ENCODE peak calls at places on chromosomes 5 and 9, in five cellular contexts. A is right cardiac atrium, C is GM23248, G is PC-3, N is heart right ventricle. L is an unnamed sample. For H3K4me1, the result is how much of the 10 kb centered on the place peaks cover.

GRCh38 chr5:6837519-6838110 is 124.4 kb downstream of the TENT4A start:
- DNase-seq in A (no peak), C (no peak), G (peak), N (no peak), L (no peak)

GRCh38 chr9:75930766-75931311 is 40.4 kb downstream of the PCSK5 start:
- DNase-seq in A (no peak), C (peak), G (no peak), N (no peak), L (peak)

GRCh38 chr9:11319477-11320060 is 706.8 kb upstream of the PTPRD start:
- DNase-seq in A (no peak), C (peak), G (peak), N (no peak), L (no peak)

GRCh38 chr9:6471231-6471630 is 58.2 kb downstream of the UHRF2 start:
- DNase-seq in A (no peak), C (no peak), G (no peak), N (no peak), L (no peak)

GRCh38 chr5:72074238-72074637 is 33.0 kb upstream of the MAP1B start:
- DNase-seq in A (no peak), C (no peak), G (no peak), N (no peak), L (no peak)

GRCh38 chr5:156383510-156383909 is 56.5 kb downstream of the SGCD start:
- DNase-seq in A (no peak), C (peak), G (no peak), N (no peak), L (peak)

GRCh38 chr5:6545036-6545693 is 87.7 kb downstream of the NSUN2 start:
- DNase-seq in A (no peak), C (no peak), G (no peak), N (no peak), L (no peak)

GRCh38 chr5:164335837-164336236 is 830.4 kb downstream of the MAT2B start:
- DNase-seq in A (no peak), C (peak), G (peak), N (no peak), L (peak)

GRCh38 chr5:55657443-55657842 is 54.7 kb downstream of the SLC38A9 start:
- DNase-seq in A (no peak), C (no peak), G (peak), N (no peak), L (no peak)

GRCh38 chr5:147507480-147508126 is 2.3 kb downstream of the DPYSL3 start:
- DNase-seq in A (no peak), C (peak), G (peak), N (no peak), L (peak)

GRCh38 chr5:128782446-128782845 is 182.8 kb upstream of the SLC27A6 start:
- DNase-seq in A (peak), C (peak), G (peak), N (peak), L (peak)

GRCh38 chr9:121239851-121240250 is 28.1 kb upstream of the GSN start:
- DNase-seq in A (no peak), C (no peak), G (no peak), N (no peak), L (no peak)

GRCh38 chr9:126527109-126527825 is 86.5 kb upstream of the LMX1B start:
- DNase-seq in A (no peak), C (no peak), G (no peak), N (no peak), L (no peak)

GRCh38 chr9:20835364-20836286 is 151.6 kb downstream of the FOCAD start:
- DNase-seq in A (no peak), C (peak), G (peak), N (no peak), L (peak)

GRCh38 chr9:7974335-7975005 is 174.9 kb upstream of the DMAC1 start:
- DNase-seq in A (no peak), C (no peak), G (no peak), N (no peak), L (no peak)

GRCh38 chr5:38009754-38010386 is 170.0 kb upstream of the GDNF start:
- DNase-seq in A (no peak), C (no peak), G (no peak), N (no peak), L (no peak)

GRCh38 chr9:99592834-99593584 is 228.7 kb upstream of the NR4A3 start:
- DNase-seq in A (no peak), C (no peak), G (no peak), N (no peak), L (no peak)

GRCh38 chr9:111271047-111271446 is 59.0 kb downstream of the OR2K2 start:
- DNase-seq in A (no peak), C (no peak), G (no peak), N (no peak), L (no peak)

GRCh38 chr5:68730220-68731010 is 363.4 kb upstream of the SLC30A5 start:
- DNase-seq in A (peak), C (peak), G (no peak), N (peak), L (peak)

GRCh38 chr5:2013301-2014057 is 130.8 kb upstream of the IRX4 start:
- DNase-seq in A (no peak), C (no peak), G (no peak), N (no peak), L (no peak)

GRCh38 chr5:126837907-126838539 is 61.1 kb downstream of the LMNB1 start:
- DNase-seq in A (no peak), C (peak), G (no peak), N (no peak), L (no peak)

GRCh38 chr9:18051638-18052037 is 422.3 kb upstream of the ADAMTSL1 start:
- DNase-seq in A (no peak), C (no peak), G (no peak), N (no peak), L (no peak)

GRCh38 chr9:87405677-87406544 is 91.8 kb upstream of the DAPK1 start:
- DNase-seq in A (peak), C (peak), G (no peak), N (no peak), L (no peak)

GRCh38 chr5:60446917-60447316 is 253.0 kb downstream of the DEPDC1B start:
- DNase-seq in A (no peak), C (no peak), G (no peak), N (no peak), L (no peak)

GRCh38 chr5:178416919-178417318 is 173.3 kb downstream of the COL23A1 start:
- DNase-seq in A (no peak), C (peak), G (peak), N (no peak), L (peak)

GRCh38 chr9:70255521-70255920 is 3.3 kb upstream of the SMC5 start:
- DNase-seq in A (no peak), C (peak), G (peak), N (no peak), L (peak)

GRCh38 chr9:31839273-31839672 is 545.2 kb upstream of the ACO1 start:
- DNase-seq in A (no peak), C (no peak), G (peak), N (no peak), L (no peak)

GRCh38 chr5:150763023-150763793 is 4.4 kb upstream of the DCTN4 start:
- DNase-seq in A (peak), C (peak), G (peak), N (no peak), L (peak)
- H3K4me1 ChIP-seq in A (under half), C (under half), G (under half), N (under half), L (under half)

DNA sequence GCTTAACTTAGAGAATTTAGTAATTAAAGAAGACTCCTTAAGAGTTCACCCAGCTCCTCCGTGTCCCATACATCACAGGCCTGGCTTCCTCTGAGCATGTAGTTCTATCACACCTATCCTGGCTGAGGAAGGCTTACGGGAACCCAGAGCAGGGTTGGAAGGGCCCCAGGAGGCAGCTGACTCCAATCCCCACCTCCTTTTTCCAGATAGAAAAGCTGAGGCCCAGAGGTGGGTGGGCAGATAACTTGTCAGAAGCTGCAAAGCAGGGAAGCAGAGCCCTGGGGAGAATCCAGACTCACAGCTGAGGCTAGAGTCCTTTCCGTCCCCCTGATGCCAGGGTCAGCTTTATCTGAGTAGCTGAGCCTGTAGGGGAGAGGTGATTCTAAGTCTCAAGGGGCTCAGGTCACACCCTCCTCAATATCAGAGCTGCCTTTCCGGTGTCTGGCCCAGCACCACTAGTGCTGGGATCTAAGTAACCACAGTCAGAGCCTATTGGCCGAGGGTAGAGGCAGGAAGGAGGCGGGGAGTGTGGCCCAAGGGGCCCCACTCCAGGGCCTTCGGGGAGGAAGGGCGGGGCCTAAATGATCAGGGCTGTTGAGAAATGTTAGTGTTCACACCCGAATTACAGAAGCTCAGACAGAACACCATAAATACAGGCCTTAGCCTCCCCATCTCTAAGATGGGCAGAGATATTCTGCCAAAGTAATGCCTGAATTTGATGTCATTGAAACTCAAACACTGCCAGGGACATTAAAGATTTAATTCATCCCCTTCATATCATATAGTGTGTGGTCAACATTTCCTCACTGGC is 9.9 kb downstream of the CCDC69 start:
- DNase-seq in A (peak), C (peak), G (no peak), N (peak), L (no peak)
- H3K4me1 ChIP-seq in A (under half), C (under half), G (under half), N (half or more), L (under half)

GRCh38 chr5:77644443-77645157 is 6.1 kb upstream of the OTP start:
- DNase-seq in A (no peak), C (no peak), G (no peak), N (no peak), L (no peak)
- H3K4me1 ChIP-seq in A (under half), C (under half), G (under half), N (under half), L (under half)

DNA sequence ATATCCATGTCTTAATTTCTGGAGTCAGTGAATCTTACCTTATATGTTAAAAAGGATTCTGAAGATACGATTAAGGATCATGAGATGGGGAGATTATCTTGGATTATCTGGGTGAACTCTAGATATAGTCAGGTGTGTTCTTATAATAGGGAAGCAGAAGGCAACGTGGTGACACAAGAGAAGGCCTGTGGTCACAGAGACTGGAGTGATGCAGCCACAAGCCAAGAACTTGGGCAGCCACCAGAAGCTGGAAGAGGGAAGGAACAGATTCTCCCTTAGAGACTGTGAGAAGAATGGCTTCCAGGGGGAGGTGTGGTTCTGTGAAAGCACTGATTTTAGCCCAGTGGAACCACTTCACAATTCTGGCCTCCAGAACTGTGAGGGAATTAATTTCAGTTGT is 177.4 kb downstream of the ELAVL2 start:
- DNase-seq in A (no peak), C (no peak), G (no peak), N (no peak), L (no peak)
- H3K4me1 ChIP-seq in A (under half), C (under half), G (under half), N (under half), L (under half)

GRCh38 chr5:75049581-75050274 is 2.6 kb downstream of the GCNT4 start:
- DNase-seq in A (peak), C (peak), G (peak), N (peak), L (peak)
- H3K4me1 ChIP-seq in A (under half), C (under half), G (under half), N (under half), L (under half)

DNA sequence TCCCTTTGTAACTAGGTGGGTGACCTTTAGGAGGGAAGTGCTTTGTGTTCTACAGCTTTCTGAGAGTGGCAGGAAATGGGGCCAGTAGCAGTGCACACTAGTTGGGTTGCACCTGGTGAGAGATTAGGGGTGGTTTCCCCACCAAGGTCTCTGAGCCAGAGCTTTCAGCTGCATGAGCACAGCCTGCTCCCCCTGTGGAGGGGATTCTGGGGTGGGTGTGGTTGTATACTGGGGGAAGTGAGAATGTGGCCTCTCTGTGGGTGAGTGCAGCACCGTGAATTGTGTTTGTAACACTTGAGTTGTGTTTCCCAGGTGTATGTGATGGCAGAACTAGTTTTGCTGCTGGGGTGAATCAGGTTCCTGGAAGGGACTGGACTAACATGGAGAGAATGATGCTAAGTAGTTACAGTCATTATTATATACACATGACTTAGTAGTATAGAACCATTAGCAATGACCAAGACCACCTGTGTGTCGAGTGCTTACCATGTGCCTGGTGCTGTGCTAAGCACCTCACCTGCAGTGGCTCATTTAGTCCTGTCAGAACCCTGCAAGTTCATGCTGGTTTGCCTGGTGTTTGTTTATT is 11.8 kb upstream of the CXXC5 start:
- DNase-seq in A (no peak), C (peak), G (no peak), N (no peak), L (no peak)
- H3K4me1 ChIP-seq in A (under half), C (under half), G (under half), N (under half), L (under half)

DNA sequence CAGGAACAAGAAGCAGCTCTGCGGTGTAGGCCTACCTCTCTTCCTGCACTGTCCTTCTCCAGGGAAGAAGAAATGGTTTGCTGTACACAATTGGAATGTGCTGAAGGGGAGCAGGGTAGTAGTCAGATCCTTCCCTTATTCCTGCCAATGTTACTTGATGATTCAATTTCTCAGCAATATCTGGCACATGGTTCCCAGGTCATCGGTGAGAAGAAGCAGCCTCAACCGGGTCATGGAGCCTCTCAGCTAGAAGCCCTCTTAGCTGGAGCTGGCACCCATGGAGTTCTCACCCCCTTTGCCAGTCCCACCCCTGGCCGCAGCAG is 36.9 kb downstream of the ACTBL2 start:
- DNase-seq in A (no peak), C (peak), G (no peak), N (no peak), L (peak)
- H3K4me1 ChIP-seq in A (under half), C (half or more), G (under half), N (under half), L (under half)

GRCh38 chr5:150147580-150148407 is 7.9 kb downstream of the PDGFRB start:
- DNase-seq in A (peak), C (peak), G (no peak), N (no peak), L (no peak)
- H3K4me1 ChIP-seq in A (under half), C (half or more), G (under half), N (under half), L (under half)